ENCODE peak calls at places on chromosomes 16 and 17, in four cellular contexts. One of them, this sample, is unnamed.

GRCh38 chr16:10870137-10870776 is 6.7 kb upstream of the CIITA start:
- DNase-seq in WTC11: no peak
- DNase-seq in A549: no peak
- DNase-seq in HepG2: peak
- DNase-seq in this sample: no peak

GRCh38 chr17:38925263-38925995 is at the start of gene LASP1NB:
- DNase-seq in HepG2: no peak
- DNase-seq in WTC11: peak
- DNase-seq in A549: no peak
- DNase-seq in this sample: no peak

GRCh38 chr17:64622931-64623654 is 39.0 kb downstream of the SMURF2 start:
- DNase-seq in WTC11: no peak
- DNase-seq in A549: peak
- DNase-seq in HepG2: peak
- DNase-seq in this sample: no peak

GRCh38 chr17:50210249-50211225 is 9.1 kb upstream of the COL1A1 start:
- DNase-seq in HepG2: peak
- DNase-seq in A549: peak
- DNase-seq in WTC11: peak
- DNase-seq in this sample: peak

GRCh38 chr17:38844261-38844757 is 9.2 kb downstream of the RPL23 start:
- DNase-seq in HepG2: peak
- DNase-seq in WTC11: no peak
- DNase-seq in A549: no peak
- DNase-seq in this sample: peak

GRCh38 chr17:57784226-57784895 is 39.3 kb upstream of the CCDC182 start:
- DNase-seq in HepG2: no peak
- DNase-seq in WTC11: no peak
- DNase-seq in A549: no peak
- DNase-seq in this sample: no peak

GRCh38 chr17:77959216-77959925 is 868 bp downstream of the TNRC6C start:
- DNase-seq in HepG2: no peak
- DNase-seq in A549: no peak
- DNase-seq in WTC11: no peak
- DNase-seq in this sample: no peak

GRCh38 chr17:3691539-3692166 is 4.3 kb downstream of the P2RX5 start:
- DNase-seq in HepG2: no peak
- DNase-seq in A549: no peak
- DNase-seq in WTC11: peak
- DNase-seq in this sample: peak

GRCh38 chr16:23742761-23743160 is 12.1 kb upstream of the CHP2 start:
- DNase-seq in WTC11: no peak
- DNase-seq in A549: no peak
- DNase-seq in HepG2: no peak
- DNase-seq in this sample: no peak

GRCh38 chr17:77770331-77771105 is 188.0 kb upstream of the TNRC6C start:
- DNase-seq in A549: peak
- DNase-seq in WTC11: no peak
- DNase-seq in HepG2: no peak
- DNase-seq in this sample: peak

GRCh38 chr16:87560428-87561199 is 41.7 kb upstream of the JPH3 start:
- DNase-seq in WTC11: peak
- DNase-seq in A549: peak
- DNase-seq in HepG2: no peak
- DNase-seq in this sample: peak

GRCh38 chr17:76513306-76513692 is 12.1 kb upstream of the RHBDF2 start:
- DNase-seq in WTC11: no peak
- DNase-seq in A549: no peak
- DNase-seq in HepG2: no peak
- DNase-seq in this sample: no peak

GRCh38 chr16:55302635-55303034 is 21.4 kb upstream of the IRX6 start:
- DNase-seq in HepG2: no peak
- DNase-seq in WTC11: peak
- DNase-seq in A549: no peak
- DNase-seq in this sample: no peak

GRCh38 chr17:13953871-13954270 is 115.4 kb upstream of the COX10 start:
- DNase-seq in WTC11: no peak
- DNase-seq in A549: no peak
- DNase-seq in HepG2: no peak
- DNase-seq in this sample: no peak

GRCh38 chr16:1056196-1056595 is 16.4 kb upstream of the SSTR5 start:
- DNase-seq in WTC11: no peak
- DNase-seq in HepG2: no peak
- DNase-seq in A549: no peak
- DNase-seq in this sample: no peak

GRCh38 chr16:2842340-2843000 is 12.4 kb downstream of the ZG16B start:
- DNase-seq in A549: peak
- DNase-seq in WTC11: peak
- DNase-seq in HepG2: no peak
- DNase-seq in this sample: peak

GRCh38 chr16:982152-983043 is 828 bp downstream of the SOX8 start:
- DNase-seq in A549: peak
- DNase-seq in HepG2: no peak
- DNase-seq in WTC11: peak
- DNase-seq in this sample: no peak

GRCh38 chr16:62050793-62051192 is 14.6 kb upstream of the CDH8 start:
- DNase-seq in A549: no peak
- DNase-seq in HepG2: no peak
- DNase-seq in WTC11: no peak
- DNase-seq in this sample: no peak

GRCh38 chr16:30166202-30166902 is 17.1 kb upstream of the CORO1A start:
- DNase-seq in HepG2: no peak
- DNase-seq in WTC11: no peak
- DNase-seq in A549: no peak
- DNase-seq in this sample: no peak

GRCh38 chr16:3175157-3176153 is 12.5 kb upstream of the OR1F1 start:
- DNase-seq in A549: peak
- DNase-seq in HepG2: peak
- DNase-seq in WTC11: peak
- DNase-seq in this sample: peak

GRCh38 chr17:76272541-76273434 is 7.6 kb downstream of the UBALD2 start:
- DNase-seq in A549: no peak
- DNase-seq in HepG2: no peak
- DNase-seq in WTC11: no peak
- DNase-seq in this sample: no peak

GRCh38 chr17:17387461-17388362 is 84.5 kb downstream of the NT5M start:
- DNase-seq in HepG2: peak
- DNase-seq in A549: peak
- DNase-seq in WTC11: peak
- DNase-seq in this sample: peak

GRCh38 chr17:65195716-65196115 is 58.5 kb downstream of the RGS9 start:
- DNase-seq in WTC11: no peak
- DNase-seq in A549: no peak
- DNase-seq in HepG2: no peak
- DNase-seq in this sample: no peak

GRCh38 chr17:61402978-61403845 is 3.6 kb downstream of the TBX2 start:
- DNase-seq in HepG2: no peak
- DNase-seq in WTC11: peak
- DNase-seq in A549: no peak
- DNase-seq in this sample: no peak

GRCh38 chr17:75665981-75666380 is 973 bp downstream of the RECQL5 start:
- DNase-seq in HepG2: no peak
- DNase-seq in A549: no peak
- DNase-seq in WTC11: no peak
- DNase-seq in this sample: no peak

GRCh38 chr16:23729503-23730424 is 16.7 kb upstream of the ERN2 start:
- DNase-seq in WTC11: peak
- DNase-seq in HepG2: peak
- DNase-seq in A549: peak
- DNase-seq in this sample: peak

DNA sequence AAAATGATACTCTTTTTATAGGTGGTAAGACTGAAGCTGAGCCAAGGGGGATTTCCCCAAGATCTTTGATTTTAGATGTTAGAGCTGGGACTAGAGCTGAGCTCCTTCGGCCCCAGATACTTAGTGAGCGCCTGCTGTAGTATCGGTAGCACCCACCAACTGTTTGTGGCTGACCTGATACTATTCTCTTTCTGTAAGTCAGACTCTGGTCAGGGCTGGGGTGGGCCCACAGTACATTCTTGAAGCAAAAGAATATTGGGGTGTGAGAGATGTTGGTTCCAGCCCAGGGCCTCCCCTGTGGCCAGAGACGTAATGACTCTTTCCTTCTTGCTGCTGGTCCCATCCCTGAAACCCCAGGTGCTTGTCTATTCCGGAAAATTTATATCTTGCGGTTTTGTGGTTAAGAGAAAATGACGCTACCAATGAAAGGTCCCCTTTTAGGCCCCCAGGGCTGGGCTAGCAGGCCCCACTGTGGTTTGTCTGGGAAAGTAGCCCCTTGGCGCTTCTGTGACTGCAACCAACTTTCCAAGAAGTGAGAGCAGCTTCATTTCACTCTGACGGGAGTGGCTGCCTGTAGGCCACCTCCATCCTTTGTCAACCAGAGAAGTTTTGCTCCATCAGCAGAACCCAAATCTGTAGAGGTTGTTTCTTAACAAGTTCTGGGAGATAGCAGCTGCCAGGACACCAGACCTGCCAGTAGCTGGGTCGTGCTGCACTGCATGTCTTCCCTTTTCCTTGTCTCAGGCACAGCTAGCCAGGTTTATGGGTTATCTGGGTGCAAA is 86.4 kb upstream of the LGALS9 start:
- DNase-seq in A549: no peak
- DNase-seq in HepG2: no peak
- DNase-seq in WTC11: no peak
- DNase-seq in this sample: peak
- TF ChIP-seq HMGXB4 in A549: no peak
- TF ChIP-seq HMGXB4 in HepG2: no peak
- TF ChIP-seq HMGXB4 in WTC11: no peak
- TF ChIP-seq HMGXB4 in this sample: no peak

GRCh38 chr17:71118039-71118438 is 948.7 kb downstream of the KCNJ2 start:
- DNase-seq in HepG2: no peak
- DNase-seq in A549: peak
- DNase-seq in WTC11: no peak
- DNase-seq in this sample: no peak
- TF ChIP-seq HMGXB4 in HepG2: no peak
- TF ChIP-seq HMGXB4 in A549: no peak
- TF ChIP-seq HMGXB4 in WTC11: no peak
- TF ChIP-seq HMGXB4 in this sample: no peak

GRCh38 chr16:50566336-50566962 is 18.3 kb downstream of the NKD1 start:
- DNase-seq in A549: no peak
- DNase-seq in HepG2: no peak
- DNase-seq in WTC11: no peak
- DNase-seq in this sample: no peak
- TF ChIP-seq HMGXB4 in A549: no peak
- TF ChIP-seq HMGXB4 in HepG2: no peak
- TF ChIP-seq HMGXB4 in WTC11: no peak
- TF ChIP-seq HMGXB4 in this sample: no peak

GRCh38 chr17:30942311-30943079 is 20.8 kb downstream of the ADAP2 start:
- DNase-seq in WTC11: no peak
- DNase-seq in A549: no peak
- DNase-seq in HepG2: no peak
- DNase-seq in this sample: no peak
- TF ChIP-seq HMGXB4 in WTC11: no peak
- TF ChIP-seq HMGXB4 in A549: no peak
- TF ChIP-seq HMGXB4 in HepG2: no peak
- TF ChIP-seq HMGXB4 in this sample: no peak

GRCh38 chr17:28738680-28739384 is 5.0 kb upstream of the TRAF4 start:
- DNase-seq in A549: no peak
- DNase-seq in HepG2: no peak
- DNase-seq in WTC11: no peak
- DNase-seq in this sample: no peak
- TF ChIP-seq HMGXB4 in A549: no peak
- TF ChIP-seq HMGXB4 in HepG2: no peak
- TF ChIP-seq HMGXB4 in WTC11: no peak
- TF ChIP-seq HMGXB4 in this sample: no peak

DNA sequence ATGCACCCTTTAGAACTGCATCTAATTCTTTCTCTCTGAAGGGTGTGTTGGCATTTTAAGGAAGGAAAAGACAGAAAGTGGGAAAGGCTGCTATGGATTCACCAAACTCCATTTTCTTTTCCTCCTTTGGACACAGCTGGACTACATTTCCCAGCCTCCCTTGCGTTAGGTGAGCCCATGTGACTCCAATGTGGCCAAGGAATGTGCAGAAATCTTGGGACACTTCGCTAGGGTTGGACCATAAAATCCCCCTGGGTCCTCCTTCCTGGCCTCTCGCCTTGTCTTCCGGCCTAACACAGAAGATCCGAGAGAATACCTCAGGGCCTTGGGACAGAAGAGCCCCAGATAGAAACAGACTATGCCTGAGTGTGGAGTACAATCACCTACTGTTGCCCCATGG is 56.3 kb downstream of the ABCC12 start:
- DNase-seq in WTC11: peak
- DNase-seq in HepG2: no peak
- DNase-seq in A549: peak
- DNase-seq in this sample: peak
- TF ChIP-seq HMGXB4 in WTC11: no peak
- TF ChIP-seq HMGXB4 in HepG2: no peak
- TF ChIP-seq HMGXB4 in A549: no peak
- TF ChIP-seq HMGXB4 in this sample: no peak

GRCh38 chr17:63189930-63190329 is 223.9 kb downstream of the TANC2 start:
- DNase-seq in A549: no peak
- DNase-seq in HepG2: no peak
- DNase-seq in WTC11: no peak
- DNase-seq in this sample: no peak
- TF ChIP-seq HMGXB4 in A549: no peak
- TF ChIP-seq HMGXB4 in HepG2: no peak
- TF ChIP-seq HMGXB4 in WTC11: no peak
- TF ChIP-seq HMGXB4 in this sample: no peak

This sample was measured in K562.